ENCODE peak calls at places on chromosomes 4 and X, in four cellular contexts. Z is MCF 10A, K is cardiac fibroblast, W is mucosa of descending colon. I is an unnamed sample.
A peak's percentile ranks its signal among the peaks of the same experiment; 100 is the strongest.

GRCh38 chrX:103658681-103659433 is 27.6 kb downstream of the MORF4L2 start:
- DNase-seq in W (no peak), Z (no peak), K (no peak), I (no peak)

GRCh38 chr4:120517966-120518365 is 404.6 kb downstream of the PRDM5 start:
- DNase-seq in K (peak; percentile 93), Z (peak; percentile 87), W (peak; percentile 37), I (peak; percentile 25)

GRCh38 chrX:42920752-42921151 is 142.8 kb upstream of the PPP1R2C start:
- DNase-seq in W (no peak), Z (peak; percentile 82), K (no peak), I (no peak)

GRCh38 chr4:139834210-139834609 is 168.6 kb downstream of the MGST2 start:
- DNase-seq in K (no peak), W (no peak), Z (no peak), I (no peak)

GRCh38 chrX:136166221-136166855 is 19.0 kb downstream of the FHL1 start:
- DNase-seq in W (no peak), Z (peak; percentile 43), K (peak; percentile 67), I (no peak)

GRCh38 chrX:27675493-27675892 is 85.3 kb downstream of the DCAF8L2 start:
- DNase-seq in Z (peak; percentile 93), K (peak; percentile 59), W (no peak), I (no peak)

GRCh38 chr4:21447320-21448055 is 501.1 kb downstream of the KCNIP4 start:
- DNase-seq in Z (peak; percentile 81), K (no peak), W (no peak), I (no peak)

GRCh38 chr4:138204507-138204906 is 37.6 kb downstream of the SLC7A11 start:
- DNase-seq in W (peak; percentile 58), K (no peak), Z (no peak), I (no peak)

GRCh38 chrX:51148848-51149247 is 183.8 kb upstream of the NUDT10 start:
- DNase-seq in K (peak; percentile 2), Z (peak; percentile 1), W (peak; percentile 7), I (peak; percentile 41)

GRCh38 chrX:78092296-78092695 is 11.8 kb upstream of the PGK1 start:
- DNase-seq in W (no peak), K (peak; percentile 69), Z (peak; percentile 57), I (no peak)

GRCh38 chr4:11743236-11743635 is 314.5 kb upstream of the HS3ST1 start:
- DNase-seq in W (no peak), K (no peak), Z (no peak), I (no peak)

GRCh38 chrX:77505227-77505626 is 58.0 kb downstream of the FGF16 start:
- DNase-seq in Z (peak; percentile 42), W (no peak), K (peak; percentile 68), I (no peak)

GRCh38 chr4:140330311-140330900 is 43.0 kb upstream of the SCOC start:
- DNase-seq in K (peak; percentile 64), W (no peak), Z (peak; percentile 51), I (no peak)

GRCh38 chrX:150455220-150455618 is 92.1 kb downstream of the MAMLD1 start:
- DNase-seq in Z (no peak), K (no peak), W (no peak), I (no peak)

GRCh38 chrX:18996536-18996935 is 12.6 kb upstream of the PHKA2 start:
- DNase-seq in Z (no peak), W (no peak), K (no peak), I (no peak)

GRCh38 chr4:26784207-26784606 is 76.4 kb upstream of the STIM2 start:
- DNase-seq in Z (no peak), K (no peak), W (no peak), I (no peak)

GRCh38 chr4:3417448-3417847 is 24.3 kb upstream of the HGFAC start:
- DNase-seq in K (no peak), Z (no peak), W (no peak), I (peak; percentile 34)

GRCh38 chr4:891747-892146 is 40.4 kb downstream of the GAK start:
- DNase-seq in K (peak; percentile 5), W (no peak), Z (peak; percentile 6), I (no peak)
- TF ChIP-seq CTCF in K (peak; percentile 35), W (no peak), Z (no peak), I (no peak)

DNA sequence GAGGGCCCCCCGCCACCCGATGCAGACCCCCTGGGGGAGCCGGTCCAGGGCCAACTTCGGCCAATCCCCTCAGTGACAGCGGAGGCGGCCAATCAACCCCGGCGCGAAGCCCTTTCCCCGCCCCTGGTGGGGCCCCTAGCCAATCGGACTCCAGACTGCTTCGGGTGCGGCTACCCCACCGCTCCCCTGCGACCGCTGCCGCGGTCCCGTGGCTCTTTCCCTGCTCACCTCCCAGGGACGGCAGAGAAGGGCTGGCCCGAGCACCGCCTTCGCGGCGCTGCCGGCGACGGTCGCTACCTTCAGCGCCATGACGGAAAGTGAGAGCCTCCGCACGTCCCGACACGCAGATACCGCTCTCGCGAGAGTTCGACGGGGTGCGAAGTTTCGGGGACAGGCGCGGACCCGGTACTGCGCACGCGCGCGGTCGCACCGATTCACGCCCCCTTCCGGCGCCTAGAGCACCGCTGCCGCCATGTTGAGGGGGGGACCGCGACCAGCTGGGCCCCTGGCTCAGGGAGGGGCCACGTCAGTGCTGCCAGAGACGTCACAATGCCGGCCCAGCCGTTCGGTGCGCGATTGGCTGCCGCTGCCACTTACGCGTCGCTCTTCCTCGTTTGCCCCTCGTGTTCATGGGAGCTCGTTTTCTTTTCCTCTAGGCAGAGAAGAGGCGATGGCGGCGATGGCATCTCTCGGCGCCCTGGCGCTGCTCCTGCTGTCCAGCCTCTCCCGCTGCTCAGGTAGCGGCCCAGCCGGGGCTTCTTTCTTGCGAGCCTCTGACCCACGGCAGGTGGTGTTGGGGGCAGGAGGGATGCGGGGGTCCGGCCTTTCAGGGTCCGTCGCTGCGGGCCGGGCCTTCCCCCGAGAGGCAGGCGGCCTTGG is at the start of the genes IDH3G and SSR4:
- DNase-seq in K (peak; percentile 97), Z (peak; percentile 90), W (peak; percentile 92), I (peak; percentile 93)
- TF ChIP-seq CTCF in K (no peak), Z (no peak), W (no peak), I (no peak)

GRCh38 chrX:13147758-13148157 is 103.3 kb upstream of the FAM9C start:
- DNase-seq in Z (no peak), K (no peak), W (no peak), I (no peak)
- TF ChIP-seq CTCF in Z (no peak), K (no peak), W (no peak), I (no peak)

DNA sequence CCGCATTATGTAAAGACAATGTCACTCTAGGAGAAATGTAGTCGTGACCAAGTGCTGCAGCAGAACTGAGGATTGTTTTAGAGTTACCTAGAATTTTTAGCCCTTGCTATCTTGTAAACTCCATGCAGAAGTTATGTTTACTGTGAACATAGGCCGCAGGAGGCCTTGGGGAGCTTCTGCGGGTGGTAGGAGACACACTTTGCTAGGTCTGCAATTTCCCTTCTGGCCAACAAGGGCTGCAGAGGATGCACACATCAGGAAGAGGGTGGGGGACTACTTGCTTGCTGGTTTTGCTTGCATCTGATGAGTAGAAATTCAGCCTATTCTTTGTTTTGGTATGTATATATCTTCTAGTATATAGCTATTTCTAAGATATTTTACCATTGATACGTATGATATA is 23.1 kb downstream of the BANK1 start:
- DNase-seq in K (no peak), Z (no peak), W (no peak), I (no peak)
- TF ChIP-seq CTCF in K (no peak), Z (no peak), W (no peak), I (no peak)

GRCh38 chr4:2008921-2009650 is at the start of gene NELFA:
- DNase-seq in Z (peak; percentile 96), K (peak; percentile 95), W (peak; percentile 98), I (peak; percentile 95)
- TF ChIP-seq CTCF in Z (no peak), K (peak; percentile 50), W (peak; percentile 68), I (peak; percentile 80)

GRCh38 chrX:38675856-38676255 is 114.5 kb downstream of the TSPAN7 start:
- DNase-seq in Z (no peak), W (no peak), K (no peak), I (no peak)
- TF ChIP-seq CTCF in Z (no peak), W (no peak), K (no peak), I (no peak)

GRCh38 chr4:24999392-25000104 is 31.2 kb downstream of the LGI2 start:
- DNase-seq in K (peak; percentile 26), Z (no peak), W (no peak), I (no peak)
- TF ChIP-seq CTCF in K (no peak), Z (no peak), W (no peak), I (no peak)

GRCh38 chr4:7187297-7187592 is 5.1 kb upstream of the SORCS2 start:
- DNase-seq in K (no peak), W (no peak), Z (no peak), I (peak; percentile 16)

GRCh38 chr4:7185487-7186030 is 6.8 kb upstream of the SORCS2 start:
- DNase-seq in Z (no peak), W (no peak), K (no peak), I (no peak)

GRCh38 chr4:7187691-7188090 is 4.6 kb upstream of the SORCS2 start:
- DNase-seq in Z (no peak), W (no peak), K (no peak), I (no peak)

GRCh38 chr4:7186516-7187296 is 5.6 kb upstream of the SORCS2 start:
- DNase-seq in Z (no peak), W (no peak), K (no peak), I (no peak)

DNA sequence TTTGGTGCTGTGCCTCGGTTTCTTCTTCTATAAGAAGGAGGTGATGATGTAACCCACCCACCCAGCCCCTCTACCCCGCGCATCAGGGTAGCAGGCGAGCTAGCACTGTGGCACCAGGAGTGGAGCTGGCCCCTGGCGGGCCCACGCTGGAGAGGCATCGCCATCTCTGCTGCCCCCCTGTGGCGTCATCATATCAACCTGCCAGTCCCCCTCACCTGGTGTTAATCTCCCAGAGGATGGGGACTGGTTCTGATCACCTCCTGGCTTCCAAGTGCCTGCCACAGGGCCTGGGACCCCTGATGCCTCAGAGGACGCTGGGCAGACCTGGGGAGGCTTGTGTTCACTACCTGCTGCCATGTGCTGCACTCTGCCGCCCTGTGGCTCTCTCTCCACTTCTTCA is 6.3 kb upstream of the SORCS2 start:
- DNase-seq in W (peak; percentile 40), K (no peak), Z (peak; percentile 27), I (peak; percentile 51)
- TF ChIP-seq CTCF in W (no peak), K (peak; percentile 33), Z (no peak), I (no peak)

GRCh38 chr4:169940460-169940859 is 85.7 kb downstream of the MFAP3L start:
- DNase-seq in W (no peak), Z (no peak), K (no peak), I (no peak)
- TF ChIP-seq CTCF in W (no peak), Z (no peak), K (no peak), I (no peak)